ENCODE peak calls at places on chromosomes 2 and 18, in five cellular contexts. A is cardiac muscle cell, S is lower lobe of right lung, I is fibroblast of mammary gland, X is GM23338. F is an unnamed sample.

GRCh38 chr2:158753561-158754302 is 41.4 kb upstream of the DAPL1 start:
- DNase-seq in A (peak), S (no peak), I (peak), X (peak), F (no peak)

GRCh38 chr2:45119038-45119437 is 109.8 kb upstream of the SIX2 start:
- DNase-seq in A (peak), S (no peak), I (peak), X (no peak), F (no peak)

GRCh38 chr18:23903971-23904370 is 110.6 kb upstream of the TTC39C start:
- DNase-seq in A (no peak), S (no peak), I (no peak), X (no peak), F (no peak)

GRCh38 chr2:68734688-68735525 is at the start of gene ARHGAP25:
- DNase-seq in A (no peak), S (no peak), I (no peak), X (no peak), F (no peak)

GRCh38 chr2:187365315-187365714 is 82.7 kb downstream of the CALCRL start:
- DNase-seq in A (no peak), S (no peak), I (no peak), X (no peak), F (no peak)

GRCh38 chr18:10228380-10228779 is 226.1 kb upstream of the APCDD1 start:
- DNase-seq in A (no peak), S (no peak), I (no peak), X (no peak), F (no peak)

GRCh38 chr2:100011272-100011711 is 131.1 kb downstream of the AFF3 start:
- DNase-seq in A (peak), S (no peak), I (peak), X (no peak), F (no peak)

GRCh38 chr2:241926541-241927311 is 57.2 kb downstream of the RTP5 start:
- DNase-seq in A (no peak), S (peak), I (no peak), X (no peak), F (no peak)

GRCh38 chr2:26615336-26616031 is 25.7 kb downstream of the CIB4 start:
- DNase-seq in A (no peak), S (peak), I (no peak), X (peak), F (no peak)

GRCh38 chr2:119820275-119820674 is 60.6 kb downstream of the PTPN4 start:
- DNase-seq in A (peak), S (no peak), I (peak), X (no peak), F (no peak)

GRCh38 chr2:139872503-139872902 is 1092.3 kb upstream of the NXPH2 start:
- DNase-seq in A (no peak), S (no peak), I (no peak), X (no peak), F (no peak)

GRCh38 chr2:69798466-69798908 is 31.0 kb upstream of the GMCL1 start:
- DNase-seq in A (no peak), S (no peak), I (peak), X (no peak), F (no peak)

GRCh38 chr2:40201425-40201824 is 250.5 kb downstream of the SLC8A1 start:
- DNase-seq in A (no peak), S (no peak), I (peak), X (no peak), F (no peak)

GRCh38 chr2:65228249-65228750 is 669 bp downstream of the ACTR2 start:
- DNase-seq in A (peak), S (no peak), I (peak), X (peak), F (no peak)

GRCh38 chr18:24341361-24341760 is 56.3 kb downstream of the OSBPL1A start:
- DNase-seq in A (no peak), S (no peak), I (no peak), X (no peak), F (no peak)

GRCh38 chr2:74072542-74072941 is 75.2 kb downstream of the BOLA3 start:
- DNase-seq in A (peak), S (no peak), I (no peak), X (no peak), F (no peak)

GRCh38 chr2:191927991-191928390 is 81.1 kb upstream of the CAVIN2 start:
- DNase-seq in A (peak), S (no peak), I (peak), X (no peak), F (no peak)

GRCh38 chr2:48448274-48449061 is 81.5 kb upstream of the STON1 start:
- DNase-seq in A (peak), S (no peak), I (peak), X (no peak), F (no peak)

GRCh38 chr2:138632066-138632465 is 130.5 kb downstream of the SPOPL start:
- DNase-seq in A (peak), S (no peak), I (peak), X (no peak), F (no peak)

GRCh38 chr2:149029312-149029965 is 9.1 kb upstream of the LYPD6B start:
- DNase-seq in A (no peak), S (no peak), I (no peak), X (peak), F (no peak)

GRCh38 chr2:105042189-105042588 is 4.3 kb downstream of the MRPS9 start:
- DNase-seq in A (no peak), S (no peak), I (no peak), X (peak), F (no peak)

GRCh38 chr2:227485429-227485828 is 13.5 kb downstream of the AGFG1 start:
- DNase-seq in A (no peak), S (no peak), I (no peak), X (no peak), F (no peak)

GRCh38 chr18:79460445-79461300 is 64.9 kb downstream of the NFATC1 start:
- DNase-seq in A (no peak), S (no peak), I (no peak), X (no peak), F (no peak)

GRCh38 chr2:235218486-235218907 is 266.7 kb downstream of the SH3BP4 start:
- DNase-seq in A (peak), S (no peak), I (no peak), X (no peak), F (no peak)

GRCh38 chr2:4528773-4529172 is 825.4 kb downstream of the DCDC2C start:
- DNase-seq in A (no peak), S (no peak), I (no peak), X (no peak), F (no peak)

DNA sequence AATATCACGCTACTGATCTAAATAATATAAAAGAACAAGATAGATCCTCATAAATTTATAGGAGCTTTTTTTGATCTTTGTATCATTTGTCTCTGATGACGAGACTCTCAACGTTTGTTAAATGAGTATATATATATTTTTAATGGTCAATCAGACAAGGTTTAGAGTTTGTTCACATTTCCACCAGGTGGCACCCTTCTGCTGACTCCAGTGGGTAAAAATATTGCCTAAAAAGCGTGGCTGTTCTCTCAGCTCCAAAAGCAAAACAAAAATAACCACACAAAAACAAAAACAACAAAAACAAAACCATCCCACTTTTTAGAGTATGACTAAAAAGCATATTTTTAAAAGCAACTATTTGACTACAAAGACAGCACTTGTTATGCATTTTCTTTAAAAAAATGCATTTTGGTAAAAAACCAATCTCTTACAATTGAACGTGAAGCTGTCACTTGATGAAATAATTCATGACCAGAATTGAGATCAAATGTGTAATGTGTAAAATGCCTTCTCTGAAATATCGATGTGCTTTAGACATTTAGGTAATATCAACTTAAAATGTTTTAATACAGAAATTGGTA is 723.2 kb downstream of the DPP10 start:
- DNase-seq in A (peak), S (no peak), I (peak), X (peak), F (no peak)
- TF ChIP-seq CTCF in A (peak), S (peak), I (peak), X (peak), F (peak)

GRCh38 chr2:117862459-117862858 is 48.0 kb downstream of the DDX18 start:
- DNase-seq in A (no peak), S (no peak), I (no peak), X (no peak), F (no peak)
- TF ChIP-seq CTCF in A (no peak), S (no peak), I (no peak), X (no peak), F (no peak)

DNA sequence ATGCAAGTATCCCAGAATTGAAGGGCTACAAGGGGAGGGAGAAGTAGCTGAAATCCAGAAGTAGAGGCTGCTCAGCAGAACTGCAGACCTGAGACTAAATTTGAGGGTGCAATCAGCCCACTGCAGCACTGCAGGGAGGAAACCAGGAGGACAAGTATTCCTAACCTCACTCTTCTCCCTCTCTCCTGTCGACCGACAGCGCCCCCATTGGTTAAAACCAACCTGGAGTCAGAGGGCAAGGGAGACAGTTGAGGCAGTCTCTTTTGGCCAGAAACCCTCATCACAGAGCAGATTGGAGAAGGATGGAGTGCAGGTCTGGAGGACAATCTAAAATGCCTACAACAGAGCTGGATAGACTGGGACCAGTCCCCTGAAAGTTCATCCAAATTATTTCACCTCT is 768.9 kb upstream of the KLHL29 start:
- DNase-seq in A (no peak), S (no peak), I (no peak), X (peak), F (no peak)
- TF ChIP-seq CTCF in A (no peak), S (no peak), I (no peak), X (peak), F (no peak)

GRCh38 chr18:54405290-54405689 is 47.6 kb downstream of the C18orf54 start:
- DNase-seq in A (no peak), S (no peak), I (no peak), X (no peak), F (no peak)
- TF ChIP-seq CTCF in A (no peak), S (no peak), I (no peak), X (no peak), F (no peak)

F was measured in chondrocyte.